ENCODE peak calls at places on chromosomes 4 and X, in nine cellular contexts. S is IMR-90, X is hepatocyte, C is PC-9, E is fibroblast of lung, I is HCT116, N is neural progenitor cell, Q is H9, T is astrocyte. W is an unnamed sample.
A peak's percentile ranks its signal among the peaks of the same experiment; 100 is the strongest.

GRCh38 chrX:24619647-24620046 is 27.5 kb downstream of the PCYT1B start:
- DNase-seq in C (no peak), E (peak; percentile 60), X (peak; percentile 65), T (peak; percentile 52), Q (no peak), I (no peak), S (peak; percentile 38), N (no peak), W (no peak)

GRCh38 chrX:17552251-17552650 is 177.3 kb downstream of the NHS start:
- DNase-seq in I (no peak), N (no peak), T (peak; percentile 73), C (no peak), E (peak; percentile 78), Q (no peak), X (no peak), S (peak; percentile 55), W (no peak)

GRCh38 chr4:27463816-27464215 is 603.2 kb downstream of the STIM2 start:
- DNase-seq in C (no peak), I (peak; percentile 54), S (peak; percentile 0), E (peak; percentile 86), T (peak; percentile 79), X (no peak), Q (no peak), N (no peak), W (no peak)

GRCh38 chr4:94925764-94926347 is 168.1 kb downstream of the BMPR1B start:
- DNase-seq in N (no peak), E (no peak), X (no peak), Q (no peak), C (no peak), I (no peak), T (no peak), S (no peak), W (no peak)

GRCh38 chr4:184960505-184960971 is 57.8 kb upstream of the HELT start:
- DNase-seq in X (peak; percentile 31), S (no peak), N (no peak), E (no peak), Q (peak; percentile 4), C (no peak), I (no peak), T (no peak), W (no peak)

GRCh38 chr4:42655921-42656735 is 777 bp downstream of the ATP8A1 start:
- DNase-seq in T (no peak), N (peak; percentile 56), C (no peak), E (no peak), Q (peak; percentile 34), I (no peak), X (peak; percentile 37), S (no peak), W (peak; percentile 36)

GRCh38 chr4:14575919-14576318 is 426.4 kb upstream of the CPEB2 start:
- DNase-seq in I (no peak), S (no peak), X (no peak), C (no peak), T (no peak), Q (no peak), E (no peak), N (no peak), W (no peak)

GRCh38 chr4:24266951-24267577 is 317.3 kb downstream of the DHX15 start:
- DNase-seq in C (no peak), N (no peak), S (peak; percentile 48), I (no peak), X (no peak), Q (no peak), E (peak; percentile 98), T (peak; percentile 98), W (no peak)

GRCh38 chrX:46599051-46599560 is 25.5 kb downstream of the CHST7 start:
- DNase-seq in C (no peak), E (no peak), S (peak; percentile 40), I (no peak), X (no peak), N (no peak), Q (no peak), T (no peak), W (no peak)

GRCh38 chr4:186644316-186644638 is 79.4 kb downstream of the FAT1 start:
- DNase-seq in Q (no peak), I (no peak), N (no peak), T (no peak), E (no peak), C (no peak), X (no peak), S (no peak), W (no peak)

GRCh38 chr4:19983072-19983471 is 268.6 kb upstream of the SLIT2 start:
- DNase-seq in C (no peak), E (peak; percentile 97), I (no peak), N (no peak), Q (no peak), S (peak; percentile 99), X (no peak), T (peak; percentile 96), W (peak; percentile 90)

GRCh38 chrX:136725446-136726104 is 55.2 kb downstream of the ARHGEF6 start:
- DNase-seq in N (no peak), S (peak; percentile 72), E (peak; percentile 68), Q (no peak), C (peak; percentile 62), T (peak; percentile 54), I (no peak), X (peak; percentile 10), W (peak; percentile 1)

GRCh38 chrX:18994713-18995112 is 10.8 kb upstream of the PHKA2 start:
- DNase-seq in E (peak; percentile 88), X (no peak), I (no peak), C (peak; percentile 85), Q (no peak), S (peak; percentile 90), N (no peak), T (peak; percentile 85), W (no peak)

GRCh38 chrX:64894454-64895038 is 81.7 kb downstream of the ZC4H2 start:
- DNase-seq in I (peak; percentile 12), N (peak; percentile 69), E (no peak), T (no peak), S (peak; percentile 5), X (peak; percentile 44), C (no peak), Q (peak; percentile 63), W (peak; percentile 2)

DNA sequence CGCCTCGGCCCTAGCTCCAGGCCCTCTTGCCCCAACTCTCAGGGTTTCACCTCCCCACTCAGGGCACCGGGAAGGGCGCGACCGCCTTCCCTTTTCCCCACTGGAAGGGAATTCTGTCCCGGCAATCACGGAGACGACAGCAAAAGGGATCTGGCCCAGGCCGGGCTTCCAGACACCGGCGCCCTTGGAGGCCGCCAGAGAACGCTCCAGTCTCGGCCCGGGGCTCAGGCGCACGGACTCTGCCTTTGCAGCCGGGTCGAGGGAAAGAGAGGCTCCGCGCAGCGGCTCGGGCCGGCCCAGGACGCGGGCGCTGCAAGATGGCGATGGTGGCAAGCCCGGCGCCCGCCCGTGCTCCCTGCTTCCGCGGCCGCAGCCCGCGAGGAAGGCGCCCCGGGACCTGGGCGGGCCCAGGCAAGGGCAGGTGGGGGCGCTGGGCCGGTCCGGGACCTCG is 1.1 kb downstream of the CTBP1 start:
- DNase-seq in N (no peak), C (no peak), Q (peak; percentile 39), X (no peak), E (no peak), I (no peak), T (peak; percentile 4), S (no peak), W (no peak)
- H4K20me1 ChIP-seq in N (peaks cover 50% of the 10 kb centered on the region), C (peaks cover 46% of the 10 kb centered on the region), Q (peaks cover 5% of the 10 kb centered on the region), X (peaks cover 53% of the 10 kb centered on the region), E (no peaks in the 10 kb centered on the region), I (no peaks in the 10 kb centered on the region), T (peaks cover 47% of the 10 kb centered on the region), S (peaks cover 46% of the 10 kb centered on the region), W (no peaks in the 10 kb centered on the region)

GRCh38 chr4:724131-724530 is 18.5 kb downstream of the PCGF3 start:
- DNase-seq in S (no peak), C (no peak), T (no peak), I (no peak), X (no peak), E (no peak), Q (no peak), N (no peak), W (no peak)

GRCh38 chr4:727576-727975 is 21.9 kb downstream of the PCGF3 start:
- DNase-seq in Q (no peak), S (no peak), T (no peak), X (no peak), N (no peak), I (no peak), E (no peak), C (no peak), W (no peak)

GRCh38 chr4:725368-726234 is 20.0 kb downstream of the PCGF3 start:
- DNase-seq in E (no peak), N (no peak), X (no peak), I (no peak), C (no peak), S (no peak), T (no peak), Q (no peak), W (no peak)

GRCh38 chr4:726816-727215 is 21.2 kb downstream of the PCGF3 start:
- DNase-seq in S (no peak), C (no peak), N (no peak), E (no peak), T (no peak), X (no peak), I (no peak), Q (no peak), W (no peak)

DNA sequence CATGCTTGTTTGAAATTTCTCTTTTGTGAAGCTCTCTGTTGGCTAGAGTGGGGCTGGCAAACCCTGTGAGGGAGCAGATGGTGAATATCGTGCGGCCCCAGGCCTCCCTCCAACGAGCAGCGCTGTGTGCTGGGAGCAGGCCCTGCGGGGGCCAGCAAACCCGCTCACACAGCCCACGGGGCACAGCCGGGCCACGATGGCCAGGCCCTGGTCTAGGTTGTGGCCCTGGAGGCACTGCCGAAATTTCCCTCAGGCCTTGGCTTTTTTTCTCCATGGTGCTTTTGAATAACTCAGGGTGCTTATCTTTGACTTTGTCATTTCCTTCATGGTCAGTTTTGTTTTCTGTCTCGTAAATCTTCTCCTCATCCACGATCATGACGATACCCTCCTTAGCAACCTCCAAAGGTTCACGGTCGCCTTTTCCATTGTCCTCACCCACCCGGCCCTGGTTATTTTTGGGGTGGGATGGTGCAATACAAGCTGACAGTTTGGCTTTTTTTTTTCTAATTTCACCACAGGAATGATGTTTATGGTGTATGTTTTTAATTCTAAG is 20.7 kb downstream of the PCGF3 start:
- DNase-seq in T (peak; percentile 25), S (peak; percentile 44), N (no peak), C (no peak), I (no peak), X (no peak), Q (no peak), E (peak; percentile 42), W (peak; percentile 57)
- H4K20me1 ChIP-seq in T (peaks cover 85% of the 10 kb centered on the region), S (peaks cover 82% of the 10 kb centered on the region), N (peaks cover 69% of the 10 kb centered on the region), C (peaks cover 41% of the 10 kb centered on the region), I (no peaks in the 10 kb centered on the region), X (peaks cover 68% of the 10 kb centered on the region), Q (no peaks in the 10 kb centered on the region), E (no peaks in the 10 kb centered on the region), W (peaks cover 5% of the 10 kb centered on the region)

GRCh38 chr4:2863649-2864048 is 20.0 kb downstream of the ADD1 start:
- DNase-seq in Q (no peak), X (no peak), C (no peak), N (no peak), I (no peak), T (no peak), S (no peak), E (no peak), W (no peak)
- H4K20me1 ChIP-seq in Q (no peaks in the 10 kb centered on the region), X (peaks cover 93% of the 10 kb centered on the region), C (no peaks in the 10 kb centered on the region), N (peaks cover 92% of the 10 kb centered on the region), I (peaks cover 4% of the 10 kb centered on the region), T (peaks cover 97% of the 10 kb centered on the region), S (peaks cover 91% of the 10 kb centered on the region), E (peaks cover 4% of the 10 kb centered on the region), W (peaks cover 5% of the 10 kb centered on the region)

DNA sequence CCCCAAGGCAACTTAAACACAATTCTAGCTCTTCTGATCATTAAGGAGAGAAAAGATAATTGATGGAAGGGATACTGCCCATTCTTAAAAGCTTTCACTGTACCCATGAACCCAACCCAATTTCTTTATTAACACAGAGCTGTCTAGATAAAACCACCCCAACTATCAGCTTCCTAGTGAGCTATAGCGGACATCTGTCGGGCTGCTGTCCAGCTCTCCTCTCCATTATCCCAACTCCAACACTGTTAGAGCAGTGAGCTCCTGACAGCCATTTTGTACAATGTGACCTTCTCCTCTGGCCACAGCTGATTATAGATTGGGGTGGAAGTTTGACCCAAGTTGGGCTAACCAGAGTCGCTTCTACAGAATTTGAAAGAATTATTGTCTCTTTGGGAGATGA is 66.1 kb downstream of the HADH start:
- DNase-seq in T (no peak), N (no peak), E (no peak), S (no peak), C (no peak), Q (no peak), I (no peak), X (no peak), W (no peak)
- H4K20me1 ChIP-seq in T (no peaks in the 10 kb centered on the region), N (no peaks in the 10 kb centered on the region), E (no peaks in the 10 kb centered on the region), S (no peaks in the 10 kb centered on the region), C (no peaks in the 10 kb centered on the region), Q (no peaks in the 10 kb centered on the region), I (no peaks in the 10 kb centered on the region), X (no peaks in the 10 kb centered on the region), W (no peaks in the 10 kb centered on the region)